ENCODE peak calls at places on chromosomes 2 and 18, in seven cellular contexts. One of them, this sample, is unnamed.

GRCh38 chr2:191064590-191064989 is 50.6 kb upstream of the STAT1 start:
- DNase-seq in skeletal muscle cell: no peak
- DNase-seq in CD8-positive, alpha-beta T cell: peak
- DNase-seq in cardiac fibroblast: no peak
- DNase-seq in heart right ventricle: no peak
- DNase-seq in HCT116: no peak
- DNase-seq in choroid plexus epithelial cell: no peak
- DNase-seq in this sample: no peak

GRCh38 chr2:33071591-33071990 is 124.8 kb downstream of the LTBP1 start:
- DNase-seq in skeletal muscle cell: no peak
- DNase-seq in CD8-positive, alpha-beta T cell: no peak
- DNase-seq in cardiac fibroblast: no peak
- DNase-seq in heart right ventricle: no peak
- DNase-seq in HCT116: no peak
- DNase-seq in choroid plexus epithelial cell: no peak
- DNase-seq in this sample: no peak

GRCh38 chr2:148914463-148914862 is 39.4 kb downstream of the KIF5C start:
- DNase-seq in skeletal muscle cell: no peak
- DNase-seq in CD8-positive, alpha-beta T cell: no peak
- DNase-seq in cardiac fibroblast: no peak
- DNase-seq in heart right ventricle: no peak
- DNase-seq in HCT116: no peak
- DNase-seq in choroid plexus epithelial cell: no peak
- DNase-seq in this sample: no peak

GRCh38 chr18:70319185-70319584 is 30.3 kb downstream of the SOCS6 start:
- DNase-seq in skeletal muscle cell: no peak
- DNase-seq in CD8-positive, alpha-beta T cell: no peak
- DNase-seq in cardiac fibroblast: no peak
- DNase-seq in heart right ventricle: no peak
- DNase-seq in HCT116: no peak
- DNase-seq in choroid plexus epithelial cell: no peak
- DNase-seq in this sample: no peak

GRCh38 chr2:167331636-167332232 is 443.5 kb downstream of the XIRP2 start:
- DNase-seq in skeletal muscle cell: no peak
- DNase-seq in CD8-positive, alpha-beta T cell: no peak
- DNase-seq in cardiac fibroblast: peak
- DNase-seq in heart right ventricle: no peak
- DNase-seq in HCT116: no peak
- DNase-seq in choroid plexus epithelial cell: peak
- DNase-seq in this sample: no peak

GRCh38 chr2:37367984-37368383 is 23.6 kb downstream of the QPCT start:
- DNase-seq in skeletal muscle cell: no peak
- DNase-seq in CD8-positive, alpha-beta T cell: no peak
- DNase-seq in cardiac fibroblast: no peak
- DNase-seq in heart right ventricle: no peak
- DNase-seq in HCT116: no peak
- DNase-seq in choroid plexus epithelial cell: no peak
- DNase-seq in this sample: no peak

GRCh38 chr2:20473128-20473527 is 26.3 kb downstream of the RHOB start:
- DNase-seq in skeletal muscle cell: no peak
- DNase-seq in CD8-positive, alpha-beta T cell: no peak
- DNase-seq in cardiac fibroblast: no peak
- DNase-seq in heart right ventricle: peak
- DNase-seq in HCT116: no peak
- DNase-seq in choroid plexus epithelial cell: no peak
- DNase-seq in this sample: no peak

GRCh38 chr2:215680605-215681598 is 245.0 kb upstream of the FN1 start:
- DNase-seq in skeletal muscle cell: peak
- DNase-seq in CD8-positive, alpha-beta T cell: no peak
- DNase-seq in cardiac fibroblast: peak
- DNase-seq in heart right ventricle: no peak
- DNase-seq in HCT116: no peak
- DNase-seq in choroid plexus epithelial cell: peak
- DNase-seq in this sample: peak

GRCh38 chr18:32427084-32427933 is 43.4 kb downstream of the GAREM1 start:
- DNase-seq in skeletal muscle cell: no peak
- DNase-seq in CD8-positive, alpha-beta T cell: no peak
- DNase-seq in cardiac fibroblast: peak
- DNase-seq in heart right ventricle: no peak
- DNase-seq in HCT116: no peak
- DNase-seq in choroid plexus epithelial cell: peak
- DNase-seq in this sample: no peak

GRCh38 chr18:33495278-33495677 is 54.8 kb upstream of the CCDC178 start:
- DNase-seq in skeletal muscle cell: peak
- DNase-seq in CD8-positive, alpha-beta T cell: no peak
- DNase-seq in cardiac fibroblast: peak
- DNase-seq in heart right ventricle: no peak
- DNase-seq in HCT116: no peak
- DNase-seq in choroid plexus epithelial cell: peak
- DNase-seq in this sample: peak

GRCh38 chr2:128260239-128261138 is 58.2 kb downstream of the HS6ST1 start:
- DNase-seq in skeletal muscle cell: peak
- DNase-seq in CD8-positive, alpha-beta T cell: no peak
- DNase-seq in cardiac fibroblast: peak
- DNase-seq in heart right ventricle: no peak
- DNase-seq in HCT116: peak
- DNase-seq in choroid plexus epithelial cell: peak
- DNase-seq in this sample: peak

GRCh38 chr2:100321181-100321880 is 970 bp downstream of the LONRF2 start:
- DNase-seq in skeletal muscle cell: no peak
- DNase-seq in CD8-positive, alpha-beta T cell: no peak
- DNase-seq in cardiac fibroblast: peak
- DNase-seq in heart right ventricle: peak
- DNase-seq in HCT116: no peak
- DNase-seq in choroid plexus epithelial cell: peak
- DNase-seq in this sample: no peak

GRCh38 chr2:43831438-43832294 is 7.0 kb downstream of the ABCG5 start:
- DNase-seq in skeletal muscle cell: no peak
- DNase-seq in CD8-positive, alpha-beta T cell: no peak
- DNase-seq in cardiac fibroblast: no peak
- DNase-seq in heart right ventricle: no peak
- DNase-seq in HCT116: no peak
- DNase-seq in choroid plexus epithelial cell: peak
- DNase-seq in this sample: no peak
- H3K4me3 ChIP-seq in skeletal muscle cell: peak
- H3K4me3 ChIP-seq in CD8-positive, alpha-beta T cell: no peak
- H3K4me3 ChIP-seq in cardiac fibroblast: peak
- H3K4me3 ChIP-seq in heart right ventricle: peak
- H3K4me3 ChIP-seq in HCT116: no peak
- H3K4me3 ChIP-seq in choroid plexus epithelial cell: peak
- H3K4me3 ChIP-seq in this sample: peak

GRCh38 chr2:109030870-109031480 is 42.0 kb upstream of the EDAR start:
- DNase-seq in skeletal muscle cell: no peak
- DNase-seq in CD8-positive, alpha-beta T cell: no peak
- DNase-seq in cardiac fibroblast: no peak
- DNase-seq in heart right ventricle: no peak
- DNase-seq in HCT116: no peak
- DNase-seq in choroid plexus epithelial cell: no peak
- DNase-seq in this sample: no peak
- H3K4me3 ChIP-seq in skeletal muscle cell: peak
- H3K4me3 ChIP-seq in CD8-positive, alpha-beta T cell: peak
- H3K4me3 ChIP-seq in cardiac fibroblast: no peak
- H3K4me3 ChIP-seq in heart right ventricle: peak
- H3K4me3 ChIP-seq in HCT116: no peak
- H3K4me3 ChIP-seq in choroid plexus epithelial cell: peak
- H3K4me3 ChIP-seq in this sample: peak

GRCh38 chr2:102069311-102069974 is 73.1 kb upstream of the IL1R1 start:
- DNase-seq in skeletal muscle cell: no peak
- DNase-seq in CD8-positive, alpha-beta T cell: no peak
- DNase-seq in cardiac fibroblast: peak
- DNase-seq in heart right ventricle: no peak
- DNase-seq in HCT116: no peak
- DNase-seq in choroid plexus epithelial cell: no peak
- DNase-seq in this sample: no peak
- H3K4me3 ChIP-seq in skeletal muscle cell: no peak
- H3K4me3 ChIP-seq in CD8-positive, alpha-beta T cell: no peak
- H3K4me3 ChIP-seq in cardiac fibroblast: no peak
- H3K4me3 ChIP-seq in heart right ventricle: no peak
- H3K4me3 ChIP-seq in HCT116: no peak
- H3K4me3 ChIP-seq in choroid plexus epithelial cell: no peak
- H3K4me3 ChIP-seq in this sample: no peak

GRCh38 chr2:116057538-116057937 is 1615.1 kb downstream of the DPP10 start:
- DNase-seq in skeletal muscle cell: no peak
- DNase-seq in CD8-positive, alpha-beta T cell: no peak
- DNase-seq in cardiac fibroblast: no peak
- DNase-seq in heart right ventricle: no peak
- DNase-seq in HCT116: no peak
- DNase-seq in choroid plexus epithelial cell: no peak
- DNase-seq in this sample: no peak
- H3K4me3 ChIP-seq in skeletal muscle cell: no peak
- H3K4me3 ChIP-seq in CD8-positive, alpha-beta T cell: no peak
- H3K4me3 ChIP-seq in cardiac fibroblast: no peak
- H3K4me3 ChIP-seq in heart right ventricle: no peak
- H3K4me3 ChIP-seq in HCT116: no peak
- H3K4me3 ChIP-seq in choroid plexus epithelial cell: no peak
- H3K4me3 ChIP-seq in this sample: no peak

DNA sequence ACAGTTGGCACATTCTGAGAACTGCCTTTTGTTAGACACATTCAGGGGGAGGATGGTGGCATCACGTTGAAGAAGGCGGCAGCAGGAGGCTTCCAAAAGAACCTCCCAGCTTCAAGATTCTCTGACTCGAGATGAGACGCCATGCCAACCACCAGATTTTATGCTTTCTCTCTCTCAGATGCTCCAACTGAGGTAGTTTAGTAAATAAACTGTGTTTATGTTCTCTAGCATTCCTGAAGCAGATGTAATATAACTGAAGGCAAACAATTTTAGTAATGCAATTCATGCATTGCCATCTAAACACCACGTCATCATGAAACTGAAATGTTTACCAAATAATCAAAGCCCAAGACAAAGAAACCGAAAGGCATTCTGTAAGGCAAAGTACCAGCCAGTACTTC is 102.7 kb downstream of the BCL2 start:
- DNase-seq in skeletal muscle cell: no peak
- DNase-seq in CD8-positive, alpha-beta T cell: no peak
- DNase-seq in cardiac fibroblast: no peak
- DNase-seq in heart right ventricle: no peak
- DNase-seq in HCT116: no peak
- DNase-seq in choroid plexus epithelial cell: no peak
- DNase-seq in this sample: no peak
- H3K4me3 ChIP-seq in skeletal muscle cell: no peak
- H3K4me3 ChIP-seq in CD8-positive, alpha-beta T cell: peak
- H3K4me3 ChIP-seq in cardiac fibroblast: no peak
- H3K4me3 ChIP-seq in heart right ventricle: no peak
- H3K4me3 ChIP-seq in HCT116: no peak
- H3K4me3 ChIP-seq in choroid plexus epithelial cell: no peak
- H3K4me3 ChIP-seq in this sample: no peak

GRCh38 chr2:112764071-112765044 is at the start of gene CKAP2L:
- DNase-seq in skeletal muscle cell: peak
- DNase-seq in CD8-positive, alpha-beta T cell: peak
- DNase-seq in cardiac fibroblast: peak
- DNase-seq in heart right ventricle: peak
- DNase-seq in HCT116: peak
- DNase-seq in choroid plexus epithelial cell: peak
- DNase-seq in this sample: peak

GRCh38 chr2:112765251-112765650 is 842 bp upstream of the CKAP2L start:
- DNase-seq in skeletal muscle cell: no peak
- DNase-seq in CD8-positive, alpha-beta T cell: no peak
- DNase-seq in cardiac fibroblast: no peak
- DNase-seq in heart right ventricle: no peak
- DNase-seq in HCT116: no peak
- DNase-seq in choroid plexus epithelial cell: no peak
- DNase-seq in this sample: no peak

GRCh38 chr2:112758701-112759100 is 5.7 kb downstream of the CKAP2L start:
- DNase-seq in skeletal muscle cell: no peak
- DNase-seq in CD8-positive, alpha-beta T cell: no peak
- DNase-seq in cardiac fibroblast: no peak
- DNase-seq in heart right ventricle: no peak
- DNase-seq in HCT116: no peak
- DNase-seq in choroid plexus epithelial cell: peak
- DNase-seq in this sample: peak

GRCh38 chr2:112760149-112760548 is 4.3 kb downstream of the CKAP2L start:
- DNase-seq in skeletal muscle cell: no peak
- DNase-seq in CD8-positive, alpha-beta T cell: no peak
- DNase-seq in cardiac fibroblast: no peak
- DNase-seq in heart right ventricle: no peak
- DNase-seq in HCT116: no peak
- DNase-seq in choroid plexus epithelial cell: no peak
- DNase-seq in this sample: no peak

GRCh38 chr2:112762276-112762675 is 2.1 kb downstream of the CKAP2L start:
- DNase-seq in skeletal muscle cell: no peak
- DNase-seq in CD8-positive, alpha-beta T cell: no peak
- DNase-seq in cardiac fibroblast: no peak
- DNase-seq in heart right ventricle: no peak
- DNase-seq in HCT116: no peak
- DNase-seq in choroid plexus epithelial cell: no peak
- DNase-seq in this sample: no peak
- H3K4me3 ChIP-seq in skeletal muscle cell: no peak
- H3K4me3 ChIP-seq in CD8-positive, alpha-beta T cell: no peak
- H3K4me3 ChIP-seq in cardiac fibroblast: no peak
- H3K4me3 ChIP-seq in heart right ventricle: no peak
- H3K4me3 ChIP-seq in HCT116: no peak
- H3K4me3 ChIP-seq in choroid plexus epithelial cell: no peak
- H3K4me3 ChIP-seq in this sample: no peak

DNA sequence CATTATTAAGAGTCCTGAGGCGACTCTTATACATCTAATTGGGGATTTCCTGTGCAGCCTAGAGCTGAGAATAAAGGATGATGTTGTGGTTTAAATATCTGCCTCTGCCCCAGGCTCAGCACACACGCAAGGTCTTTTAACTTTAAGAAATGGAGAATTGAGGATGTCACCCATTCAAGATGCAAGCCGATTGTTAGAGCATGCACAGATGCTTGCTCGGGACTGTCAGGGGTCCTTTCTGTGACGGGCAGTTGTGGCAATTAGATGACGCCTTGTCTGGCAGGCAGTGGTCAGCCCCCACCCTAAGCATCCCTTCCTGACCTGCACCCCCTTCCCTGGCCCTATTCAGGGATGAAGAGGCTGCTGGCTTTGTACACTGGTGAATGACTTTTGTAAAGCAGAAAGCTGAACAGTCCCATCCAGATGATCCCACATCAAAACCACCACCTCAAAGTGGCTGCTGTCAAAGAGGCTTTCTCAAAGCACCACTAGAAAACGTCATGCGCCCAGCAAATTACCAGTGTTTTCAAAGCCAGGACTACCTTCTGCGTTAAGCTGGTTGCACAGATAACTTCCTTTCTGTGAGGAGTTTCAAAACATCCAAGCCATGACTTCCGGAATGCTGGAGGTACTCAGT is 23.7 kb downstream of the FAM178B start:
- DNase-seq in skeletal muscle cell: no peak
- DNase-seq in CD8-positive, alpha-beta T cell: peak
- DNase-seq in cardiac fibroblast: no peak
- DNase-seq in heart right ventricle: no peak
- DNase-seq in HCT116: no peak
- DNase-seq in choroid plexus epithelial cell: no peak
- DNase-seq in this sample: no peak
- H3K4me3 ChIP-seq in skeletal muscle cell: no peak
- H3K4me3 ChIP-seq in CD8-positive, alpha-beta T cell: peak
- H3K4me3 ChIP-seq in cardiac fibroblast: no peak
- H3K4me3 ChIP-seq in heart right ventricle: no peak
- H3K4me3 ChIP-seq in HCT116: no peak
- H3K4me3 ChIP-seq in choroid plexus epithelial cell: no peak
- H3K4me3 ChIP-seq in this sample: no peak

This sample was measured in astrocyte of the cerebellum.